ENCODE peak calls at places on chromosome X, in six cellular contexts. One of them, this sample, is unnamed.
A peak's percentile ranks its signal among the peaks of the same experiment; 100 is the strongest.

GRCh38 chrX:12042615-12043014 is 95.7 kb upstream of the FRMPD4 start:
- DNase-seq in C1 segment of cervical spinal cord: no peak
- DNase-seq in CD8-positive, alpha-beta T cell: no peak
- DNase-seq in T-helper 2 cell: no peak
- DNase-seq in activated naive CD4-positive, alpha-beta T cell: no peak
- DNase-seq in AG08395: no peak
- DNase-seq in this sample: no peak

GRCh38 chrX:136221851-136222513 is 29.2 kb downstream of the MAP7D3 start:
- DNase-seq in C1 segment of cervical spinal cord: no peak
- DNase-seq in CD8-positive, alpha-beta T cell: no peak
- DNase-seq in T-helper 2 cell: no peak
- DNase-seq in activated naive CD4-positive, alpha-beta T cell: no peak
- DNase-seq in AG08395: no peak
- DNase-seq in this sample: no peak

GRCh38 chrX:118524344-118524743 is 28.7 kb downstream of the DOCK11 start:
- DNase-seq in C1 segment of cervical spinal cord: no peak
- DNase-seq in CD8-positive, alpha-beta T cell: no peak
- DNase-seq in T-helper 2 cell: no peak
- DNase-seq in activated naive CD4-positive, alpha-beta T cell: no peak
- DNase-seq in AG08395: no peak
- DNase-seq in this sample: no peak

GRCh38 chrX:96837808-96838207 is 45.9 kb upstream of the RPA4 start:
- DNase-seq in C1 segment of cervical spinal cord: no peak
- DNase-seq in CD8-positive, alpha-beta T cell: no peak
- DNase-seq in T-helper 2 cell: no peak
- DNase-seq in activated naive CD4-positive, alpha-beta T cell: no peak
- DNase-seq in AG08395: no peak
- DNase-seq in this sample: no peak

GRCh38 chrX:18537068-18537467 is 111.7 kb downstream of the CDKL5 start:
- DNase-seq in C1 segment of cervical spinal cord: no peak
- DNase-seq in CD8-positive, alpha-beta T cell: no peak
- DNase-seq in T-helper 2 cell: no peak
- DNase-seq in activated naive CD4-positive, alpha-beta T cell: no peak
- DNase-seq in AG08395: no peak
- DNase-seq in this sample: no peak

GRCh38 chrX:110432831-110433230 is 74.2 kb downstream of the RTL9 start:
- DNase-seq in C1 segment of cervical spinal cord: no peak
- DNase-seq in CD8-positive, alpha-beta T cell: no peak
- DNase-seq in T-helper 2 cell: no peak
- DNase-seq in activated naive CD4-positive, alpha-beta T cell: no peak
- DNase-seq in AG08395: no peak
- DNase-seq in this sample: no peak

GRCh38 chrX:131544218-131544617 is 344 bp downstream of the OR13H1 start:
- DNase-seq in C1 segment of cervical spinal cord: no peak
- DNase-seq in CD8-positive, alpha-beta T cell: no peak
- DNase-seq in T-helper 2 cell: no peak
- DNase-seq in activated naive CD4-positive, alpha-beta T cell: no peak
- DNase-seq in AG08395: no peak
- DNase-seq in this sample: no peak

GRCh38 chrX:47579537-47579936 is 2.7 kb upstream of the TIMP1 start:
- DNase-seq in C1 segment of cervical spinal cord: no peak
- DNase-seq in CD8-positive, alpha-beta T cell: no peak
- DNase-seq in T-helper 2 cell: no peak
- DNase-seq in activated naive CD4-positive, alpha-beta T cell: no peak
- DNase-seq in AG08395: peak; percentile 32
- DNase-seq in this sample: peak; percentile 68

GRCh38 chrX:130082244-130083106 is 27.8 kb downstream of the ELF4 start:
- DNase-seq in C1 segment of cervical spinal cord: no peak
- DNase-seq in CD8-positive, alpha-beta T cell: peak; percentile 46
- DNase-seq in T-helper 2 cell: peak; percentile 80
- DNase-seq in activated naive CD4-positive, alpha-beta T cell: peak; percentile 51
- DNase-seq in AG08395: no peak
- DNase-seq in this sample: peak; percentile 75